ENCODE peak calls at places on chromosomes 13 and 19, in four cellular contexts. K is transverse colon; Z is stimulated activated CD4-positive, alpha-beta T cell treated with anti-CD3 and anti-CD28 coated beads, Interleukin-2, amount 100 ng/mL, for 48 hours; H is Right ventricle myocardium superior. N is an unnamed sample.

GRCh38 chr19:48103922-48104321 is 6.7 kb downstream of the PLA2G4C start:
- DNase-seq in K (no peak), Z (no peak), H (no peak), N (no peak)

GRCh38 chr13:106034201-106034600 is 501.3 kb downstream of the EFNB2 start:
- DNase-seq in K (no peak), Z (no peak), H (no peak), N (peak; percentile 3)

GRCh38 chr19:1608414-1609391 is 3.4 kb upstream of the UQCR11 start:
- DNase-seq in K (no peak), Z (no peak), H (no peak), N (no peak)

GRCh38 chr19:54162241-54162805 is 2.8 kb upstream of the LENG1 start:
- DNase-seq in K (peak; percentile 95), Z (peak; percentile 75), H (peak; percentile 91), N (no peak)

GRCh38 chr13:67619346-67619745 is 389.2 kb upstream of the PCDH9 start:
- DNase-seq in K (no peak), Z (no peak), H (no peak), N (no peak)

GRCh38 chr13:112893570-112894422 is 75.2 kb upstream of the MCF2L start:
- DNase-seq in K (peak; percentile 64), Z (peak; percentile 16), H (peak; percentile 46), N (peak; percentile 54)

GRCh38 chr19:39436350-39436716 is 584 bp upstream of the RPS16 start:
- DNase-seq in K (no peak), Z (no peak), H (no peak), N (no peak)

GRCh38 chr13:101916108-101916757 is 463.8 kb downstream of the ITGBL1 start:
- DNase-seq in K (no peak), Z (no peak), H (peak; percentile 62), N (no peak)

GRCh38 chr13:67299072-67299635 is 69.0 kb upstream of the PCDH9 start:
- DNase-seq in K (no peak), Z (no peak), H (no peak), N (no peak)

GRCh38 chr13:87810391-87810801 is 139.2 kb downstream of the SLITRK5 start:
- DNase-seq in K (no peak), Z (no peak), H (no peak), N (no peak)

GRCh38 chr13:37492061-37492460 is 106.5 kb downstream of the POSTN start:
- DNase-seq in K (no peak), Z (no peak), H (no peak), N (no peak)

GRCh38 chr19:42601811-42602443 is 7.2 kb upstream of the CEACAM8 start:
- DNase-seq in K (no peak), Z (no peak), H (no peak), N (peak; percentile 54)

GRCh38 chr19:47356900-47357299 is 7.8 kb downstream of the DHX34 start:
- DNase-seq in K (no peak), Z (no peak), H (no peak), N (no peak)